ENCODE peak calls at places on chromosomes 5 and 9, in nine cellular contexts. P is PC-3, J is brain microvascular endothelial cell, W is uterus, V is GM04503, Z is GM03348, G is NCI-H2171 treated with DMSO at 0.1 percent for 48 hours, M is HT1080, S is ovary. K is an unnamed sample.

GRCh38 chr9:121292051-121292450 is 24.1 kb downstream of the GSN start:
- DNase-seq in P (no peak), J (no peak), W (no peak), V (no peak), Z (no peak), G (no peak), M (no peak), S (no peak), K (no peak)

GRCh38 chr5:138466058-138466899 is 1.0 kb downstream of the EGR1 start:
- DNase-seq in P (no peak), J (no peak), W (no peak), V (no peak), Z (no peak), G (no peak), M (no peak), S (no peak), K (no peak)

GRCh38 chr9:116137010-116137409 is 16.6 kb upstream of the PAPPA start:
- DNase-seq in P (no peak), J (no peak), W (no peak), V (no peak), Z (no peak), G (no peak), M (no peak), S (no peak), K (no peak)

GRCh38 chr5:37477426-37477825 is 98.3 kb downstream of the WDR70 start:
- DNase-seq in P (no peak), J (no peak), W (no peak), V (no peak), Z (no peak), G (no peak), M (no peak), S (no peak), K (no peak)

GRCh38 chr5:757346-757930 is 27.1 kb downstream of the ZDHHC11B start:
- DNase-seq in P (no peak), J (no peak), W (no peak), V (no peak), Z (peak), G (no peak), M (no peak), S (no peak), K (no peak)

GRCh38 chr5:124651663-124652513 is 94.6 kb downstream of the ZNF608 start:
- DNase-seq in P (peak), J (peak), W (peak), V (no peak), Z (peak), G (peak), M (no peak), S (peak), K (peak)

GRCh38 chr5:149314571-149315111 is 30.7 kb upstream of the GRPEL2 start:
- DNase-seq in P (peak), J (no peak), W (no peak), V (no peak), Z (no peak), G (peak), M (no peak), S (no peak), K (no peak)

GRCh38 chr9:116959775-116960174 is 272.7 kb downstream of the TRIM32 start:
- DNase-seq in P (no peak), J (no peak), W (no peak), V (no peak), Z (no peak), G (peak), M (no peak), S (no peak), K (peak)

GRCh38 chr5:171747061-171747859 is 38.4 kb upstream of the SMIM23 start:
- DNase-seq in P (no peak), J (no peak), W (no peak), V (no peak), Z (no peak), G (no peak), M (no peak), S (no peak), K (no peak)

GRCh38 chr5:15956622-15957021 is 223.0 kb downstream of the MARCHF11 start:
- DNase-seq in P (no peak), J (no peak), W (no peak), V (no peak), Z (no peak), G (no peak), M (no peak), S (no peak), K (no peak)

GRCh38 chr5:43041669-43042175 is 1.6 kb upstream of the ANXA2R start:
- DNase-seq in P (peak), J (peak), W (peak), V (no peak), Z (no peak), G (peak), M (peak), S (peak), K (peak)

GRCh38 chr5:37174928-37175327 is 74.2 kb downstream of the CPLANE1 start:
- DNase-seq in P (no peak), J (no peak), W (no peak), V (no peak), Z (no peak), G (no peak), M (no peak), S (no peak), K (no peak)

GRCh38 chr5:135833521-135833920 is 942 bp upstream of the SLC25A48 start:
- DNase-seq in P (no peak), J (no peak), W (no peak), V (no peak), Z (no peak), G (no peak), M (no peak), S (no peak), K (no peak)

GRCh38 chr9:92048924-92049625 is 66.1 kb downstream of the SPTLC1 start:
- DNase-seq in P (no peak), J (no peak), W (no peak), V (no peak), Z (no peak), G (peak), M (no peak), S (no peak), K (no peak)

GRCh38 chr5:127870914-127871313 is 167.7 kb downstream of the CCDC192 start:
- DNase-seq in P (no peak), J (no peak), W (peak), V (no peak), Z (peak), G (no peak), M (no peak), S (peak), K (peak)

GRCh38 chr5:98905857-98906688 is 22.7 kb downstream of the CHD1 start:
- DNase-seq in P (peak), J (no peak), W (no peak), V (no peak), Z (peak), G (peak), M (peak), S (no peak), K (peak)

GRCh38 chr9:21434202-21435014 is 5.8 kb upstream of the IFNA1 start:
- DNase-seq in P (peak), J (peak), W (no peak), V (no peak), Z (peak), G (peak), M (peak), S (no peak), K (peak)

GRCh38 chr5:126139773-126140172 is 283.4 kb upstream of the GRAMD2B start:
- DNase-seq in P (peak), J (peak), W (no peak), V (peak), Z (no peak), G (no peak), M (no peak), S (no peak), K (peak)

GRCh38 chr5:159182691-159183090 is 26.7 kb downstream of the RNF145 start:
- DNase-seq in P (no peak), J (no peak), W (no peak), V (peak), Z (no peak), G (no peak), M (no peak), S (no peak), K (no peak)

GRCh38 chr9:114696814-114697544 is 15.0 kb upstream of the TEX48 start:
- DNase-seq in P (peak), J (peak), W (no peak), V (no peak), Z (peak), G (no peak), M (peak), S (no peak), K (no peak)

GRCh38 chr5:174737335-174737734 is 13.0 kb downstream of the MSX2 start:
- DNase-seq in P (no peak), J (no peak), W (no peak), V (no peak), Z (no peak), G (no peak), M (no peak), S (no peak), K (no peak)

GRCh38 chr5:132104561-132104960 is 31.0 kb downstream of the CSF2 start:
- DNase-seq in P (peak), J (no peak), W (no peak), V (peak), Z (peak), G (no peak), M (no peak), S (no peak), K (peak)

GRCh38 chr5:37121465-37121864 is 127.7 kb downstream of the CPLANE1 start:
- DNase-seq in P (no peak), J (no peak), W (no peak), V (no peak), Z (no peak), G (no peak), M (no peak), S (no peak), K (no peak)

GRCh38 chr9:131630206-131630831 is 85.0 kb downstream of the PRRT1B start:
- DNase-seq in P (no peak), J (no peak), W (no peak), V (no peak), Z (no peak), G (no peak), M (no peak), S (no peak), K (peak)

GRCh38 chr5:104018299-104018698 is 455.7 kb upstream of the NUDT12 start:
- DNase-seq in P (peak), J (no peak), W (no peak), V (no peak), Z (no peak), G (no peak), M (no peak), S (no peak), K (no peak)

GRCh38 chr9:129981180-129981907 is 61.6 kb downstream of the FNBP1 start:
- DNase-seq in P (no peak), J (peak), W (no peak), V (no peak), Z (no peak), G (no peak), M (no peak), S (no peak), K (no peak)

GRCh38 chr5:64666058-64666457 is 24.2 kb upstream of the SHISAL2B start:
- DNase-seq in P (no peak), J (peak), W (no peak), V (no peak), Z (no peak), G (no peak), M (peak), S (no peak), K (peak)

GRCh38 chr5:95281211-95281610 is 3.7 kb downstream of the MCTP1 start:
- DNase-seq in P (peak), J (peak), W (no peak), V (no peak), Z (peak), G (no peak), M (peak), S (no peak), K (peak)

GRCh38 chr9:6562194-6562593 is 83.3 kb downstream of the GLDC start:
- DNase-seq in P (no peak), J (no peak), W (no peak), V (no peak), Z (no peak), G (no peak), M (no peak), S (no peak), K (no peak)

GRCh38 chr5:78509884-78510769 is 138.4 kb downstream of the LHFPL2 start:
- DNase-seq in P (peak), J (no peak), W (peak), V (no peak), Z (peak), G (no peak), M (no peak), S (peak), K (peak)

GRCh38 chr9:104025109-104025508 is 69.0 kb upstream of the SMC2 start:
- DNase-seq in P (no peak), J (no peak), W (no peak), V (no peak), Z (no peak), G (no peak), M (no peak), S (no peak), K (peak)

GRCh38 chr9:127614961-127615360 is 2.9 kb downstream of the STXBP1 start:
- DNase-seq in P (no peak), J (no peak), W (no peak), V (no peak), Z (no peak), G (no peak), M (no peak), S (no peak), K (no peak)

GRCh38 chr5:156683509-156683908 is 166.6 kb upstream of the PPP1R2B start:
- DNase-seq in P (no peak), J (no peak), W (no peak), V (no peak), Z (no peak), G (no peak), M (no peak), S (no peak), K (no peak)

GRCh38 chr5:174816858-174817257 is 92.5 kb downstream of the MSX2 start:
- DNase-seq in P (peak), J (no peak), W (no peak), V (no peak), Z (no peak), G (no peak), M (no peak), S (no peak), K (no peak)

GRCh38 chr9:99966720-99967119 is 60.3 kb downstream of the STX17 start:
- DNase-seq in P (peak), J (peak), W (no peak), V (no peak), Z (no peak), G (no peak), M (peak), S (no peak), K (peak)